ENCODE peak calls at places on chromosomes 7 and 10, in four cellular contexts. R is left lung, M is astrocyte of the spinal cord, Y is H54. J is an unnamed sample.

GRCh38 chr10:52778511-52779392 is 6.2 kb upstream of the MBL2 start:
- DNase-seq in R (peak), M (peak), Y (no peak), J (peak)

GRCh38 chr10:43960477-43960876 is 311.8 kb upstream of the ZNF32 start:
- DNase-seq in R (no peak), M (no peak), Y (no peak), J (no peak)

GRCh38 chr10:48523212-48523819 is 81.6 kb downstream of the ARHGAP22 start:
- DNase-seq in R (no peak), M (peak), Y (peak), J (peak)

GRCh38 chr7:105389090-105389650 is 449 bp upstream of the SRPK2 start:
- DNase-seq in R (peak), M (peak), Y (peak), J (peak)

GRCh38 chr10:13019280-13019679 is 17.8 kb upstream of the CCDC3 start:
- DNase-seq in R (no peak), M (no peak), Y (no peak), J (no peak)

GRCh38 chr10:63720072-63720537 is 198.9 kb downstream of the REEP3 start:
- DNase-seq in R (no peak), M (peak), Y (no peak), J (peak)

GRCh38 chr7:100803398-100804161 is 23.7 kb downstream of the EPHB4 start:
- DNase-seq in R (peak), M (peak), Y (peak), J (peak)

GRCh38 chr10:117673611-117674010 is 131.1 kb downstream of the EMX2 start:
- DNase-seq in R (no peak), M (no peak), Y (no peak), J (no peak)

GRCh38 chr10:35336921-35337741 is 822 bp downstream of the CCNY start:
- DNase-seq in R (peak), M (no peak), Y (no peak), J (peak)

GRCh38 chr10:115856580-115856979 is 416.4 kb downstream of the GFRA1 start:
- DNase-seq in R (no peak), M (no peak), Y (no peak), J (no peak)

GRCh38 chr10:59674211-59674836 is 35.3 kb downstream of the SLC16A9 start:
- DNase-seq in R (no peak), M (peak), Y (peak), J (peak)

GRCh38 chr7:9680713-9681112 is 1247.3 kb downstream of the NXPH1 start:
- DNase-seq in R (no peak), M (no peak), Y (no peak), J (no peak)

GRCh38 chr7:151424799-151425198 is 15.0 kb upstream of the WDR86 start:
- DNase-seq in R (no peak), M (no peak), Y (no peak), J (peak)

GRCh38 chr10:71623098-71623985 is 96.2 kb downstream of the C10orf105 start:
- DNase-seq in R (peak), M (peak), Y (peak), J (peak)

GRCh38 chr10:6207658-6208057 is 4.9 kb downstream of the PFKFB3 start:
- DNase-seq in R (no peak), M (no peak), Y (no peak), J (no peak)

GRCh38 chr10:109895095-109895818 is 28.1 kb downstream of the XPNPEP1 start:
- DNase-seq in R (no peak), M (peak), Y (no peak), J (peak)

GRCh38 chr7:1045038-1045726 is 836 bp downstream of the GPR146 start:
- DNase-seq in R (no peak), M (no peak), Y (no peak), J (no peak)

GRCh38 chr10:12067336-12067735 is 1.4 kb upstream of the DHTKD1 start:
- DNase-seq in R (no peak), M (peak), Y (peak), J (peak)

GRCh38 chr7:131959106-131959812 is 402.8 kb upstream of the PODXL start:
- DNase-seq in R (no peak), M (no peak), Y (no peak), J (peak)

GRCh38 chr10:35423505-35424306 is 87.4 kb downstream of the CCNY start:
- DNase-seq in R (no peak), M (peak), Y (peak), J (peak)

GRCh38 chr7:96199421-96199820 is 122.5 kb downstream of the SLC25A13 start:
- DNase-seq in R (no peak), M (peak), Y (no peak), J (peak)

GRCh38 chr10:59905066-59905734 is 1.2 kb downstream of the CCDC6 start:
- DNase-seq in R (peak), M (no peak), Y (peak), J (peak)

GRCh38 chr10:132272061-132272766 is 35.5 kb downstream of the STK32C start:
- DNase-seq in R (peak), M (peak), Y (no peak), J (peak)

GRCh38 chr7:133649593-133649992 is 396.7 kb downstream of the EXOC4 start:
- DNase-seq in R (no peak), M (peak), Y (no peak), J (peak)

GRCh38 chr10:31975157-31975765 is 46.6 kb upstream of the ARHGAP12 start:
- DNase-seq in R (no peak), M (no peak), Y (no peak), J (no peak)

GRCh38 chr7:18685961-18686360 is 190.4 kb downstream of the HDAC9 start:
- DNase-seq in R (no peak), M (peak), Y (no peak), J (peak)

GRCh38 chr7:158001621-158002320 is 585.9 kb downstream of the PTPRN2 start:
- DNase-seq in R (no peak), M (no peak), Y (no peak), J (no peak)

GRCh38 chr7:135147899-135148721 is at the start of gene TMEM140:
- DNase-seq in R (no peak), M (peak), Y (no peak), J (peak)

GRCh38 chr7:149774237-149775175 is 1.1 kb upstream of the ZNF467 start:
- DNase-seq in R (peak), M (no peak), Y (no peak), J (no peak)

GRCh38 chr10:122258136-122259074 is 12.7 kb upstream of the BTBD16 start:
- DNase-seq in R (no peak), M (peak), Y (no peak), J (peak)

GRCh38 chr7:29194206-29194593 is 375 bp upstream of the CHN2 start:
- DNase-seq in R (peak), M (no peak), Y (no peak), J (no peak)

J was measured in cardiac fibroblast.